ENCODE peak calls at places on chromosomes 4 and X, in six cellular contexts. One of them, this sample, is unnamed.

GRCh38 chr4:16243285-16243684 is 17.0 kb upstream of the TAPT1 start:
- DNase-seq in HAP-1: no peak
- DNase-seq in adrenal gland: no peak
- DNase-seq in CD8-positive, alpha-beta memory T cell: no peak
- DNase-seq in adipocyte: no peak
- DNase-seq in uterus: no peak
- DNase-seq in this sample: no peak

GRCh38 chrX:130575831-130576404 is 174.1 kb downstream of the RBMX2 start:
- DNase-seq in adrenal gland: peak; percentile 23
- DNase-seq in uterus: peak; percentile 20
- DNase-seq in CD8-positive, alpha-beta memory T cell: no peak
- DNase-seq in HAP-1: peak; percentile 53
- DNase-seq in adipocyte: peak; percentile 64
- DNase-seq in this sample: no peak

GRCh38 chrX:108584617-108585211 is 145.1 kb downstream of the COL4A5 start:
- DNase-seq in HAP-1: peak; percentile 17
- DNase-seq in uterus: no peak
- DNase-seq in adipocyte: peak; percentile 13
- DNase-seq in adrenal gland: no peak
- DNase-seq in CD8-positive, alpha-beta memory T cell: no peak
- DNase-seq in this sample: no peak

GRCh38 chrX:47360423-47361179 is 9.8 kb upstream of the ZNF157 start:
- DNase-seq in adipocyte: no peak
- DNase-seq in CD8-positive, alpha-beta memory T cell: no peak
- DNase-seq in HAP-1: no peak
- DNase-seq in adrenal gland: no peak
- DNase-seq in uterus: no peak
- DNase-seq in this sample: no peak

GRCh38 chr4:187603093-187603395 is 392.5 kb upstream of the ZFP42 start:
- DNase-seq in adipocyte: peak; percentile 76
- DNase-seq in uterus: no peak
- DNase-seq in HAP-1: no peak
- DNase-seq in CD8-positive, alpha-beta memory T cell: no peak
- DNase-seq in adrenal gland: no peak
- DNase-seq in this sample: no peak

GRCh38 chr4:16237715-16238114 is 11.4 kb upstream of the TAPT1 start:
- DNase-seq in adrenal gland: peak; percentile 20
- DNase-seq in CD8-positive, alpha-beta memory T cell: no peak
- DNase-seq in HAP-1: peak; percentile 30
- DNase-seq in uterus: no peak
- DNase-seq in adipocyte: no peak
- DNase-seq in this sample: no peak

GRCh38 chr4:42280327-42281095 is 116.8 kb upstream of the SHISA3 start:
- DNase-seq in CD8-positive, alpha-beta memory T cell: no peak
- DNase-seq in uterus: no peak
- DNase-seq in adrenal gland: no peak
- DNase-seq in HAP-1: no peak
- DNase-seq in adipocyte: peak; percentile 19
- DNase-seq in this sample: no peak

GRCh38 chr4:84697615-84698201 is 114.8 kb downstream of the CDS1 start:
- DNase-seq in adrenal gland: no peak
- DNase-seq in CD8-positive, alpha-beta memory T cell: no peak
- DNase-seq in uterus: no peak
- DNase-seq in adipocyte: peak; percentile 34
- DNase-seq in HAP-1: no peak
- DNase-seq in this sample: no peak

GRCh38 chrX:82711432-82711831 is 796.7 kb upstream of the POU3F4 start:
- DNase-seq in adipocyte: no peak
- DNase-seq in adrenal gland: no peak
- DNase-seq in CD8-positive, alpha-beta memory T cell: no peak
- DNase-seq in HAP-1: peak; percentile 93
- DNase-seq in uterus: no peak
- DNase-seq in this sample: no peak

GRCh38 chrX:18984381-18985185 is 669 bp upstream of the PHKA2 start:
- DNase-seq in adrenal gland: peak; percentile 80
- DNase-seq in uterus: peak; percentile 73
- DNase-seq in HAP-1: peak; percentile 83
- DNase-seq in adipocyte: peak; percentile 81
- DNase-seq in CD8-positive, alpha-beta memory T cell: peak; percentile 85
- DNase-seq in this sample: peak; percentile 82

GRCh38 chr4:67779631-67780030 is 25.4 kb upstream of the GNRHR start:
- DNase-seq in adipocyte: no peak
- DNase-seq in CD8-positive, alpha-beta memory T cell: no peak
- DNase-seq in HAP-1: no peak
- DNase-seq in adrenal gland: no peak
- DNase-seq in uterus: no peak
- DNase-seq in this sample: no peak

GRCh38 chr4:109803924-109804571 is 2.2 kb upstream of the CFI start:
- DNase-seq in CD8-positive, alpha-beta memory T cell: peak; percentile 15
- DNase-seq in adrenal gland: peak; percentile 27
- DNase-seq in adipocyte: peak; percentile 53
- DNase-seq in HAP-1: peak; percentile 24
- DNase-seq in uterus: no peak
- DNase-seq in this sample: no peak

GRCh38 chr4:74632634-74633033 is 161.7 kb downstream of the BTC start:
- DNase-seq in adrenal gland: peak; percentile 34
- DNase-seq in uterus: peak; percentile 15
- DNase-seq in HAP-1: no peak
- DNase-seq in CD8-positive, alpha-beta memory T cell: no peak
- DNase-seq in adipocyte: peak; percentile 77
- DNase-seq in this sample: no peak

GRCh38 chr4:73518340-73518739 is 36.8 kb downstream of the AFM start:
- DNase-seq in HAP-1: no peak
- DNase-seq in uterus: no peak
- DNase-seq in CD8-positive, alpha-beta memory T cell: no peak
- DNase-seq in adrenal gland: no peak
- DNase-seq in adipocyte: no peak
- DNase-seq in this sample: no peak

GRCh38 chr4:94995684-94996394 is 238.1 kb downstream of the BMPR1B start:
- DNase-seq in HAP-1: no peak
- DNase-seq in uterus: no peak
- DNase-seq in adrenal gland: peak; percentile 40
- DNase-seq in CD8-positive, alpha-beta memory T cell: no peak
- DNase-seq in adipocyte: peak; percentile 48
- DNase-seq in this sample: peak; percentile 29

GRCh38 chr4:13240066-13240465 is 244.1 kb downstream of the RAB28 start:
- DNase-seq in uterus: no peak
- DNase-seq in adipocyte: no peak
- DNase-seq in HAP-1: no peak
- DNase-seq in adrenal gland: no peak
- DNase-seq in CD8-positive, alpha-beta memory T cell: no peak
- DNase-seq in this sample: no peak

GRCh38 chr4:163697121-163697520 is 202.6 kb downstream of the TMA16 start:
- DNase-seq in HAP-1: no peak
- DNase-seq in uterus: no peak
- DNase-seq in CD8-positive, alpha-beta memory T cell: no peak
- DNase-seq in adipocyte: no peak
- DNase-seq in adrenal gland: no peak
- DNase-seq in this sample: no peak

GRCh38 chr4:144583658-144584057 is 62.3 kb upstream of the HHIP start:
- DNase-seq in CD8-positive, alpha-beta memory T cell: no peak
- DNase-seq in uterus: no peak
- DNase-seq in adipocyte: peak; percentile 68
- DNase-seq in adrenal gland: no peak
- DNase-seq in HAP-1: no peak
- DNase-seq in this sample: no peak

GRCh38 chr4:63563288-63564014 is 845.8 kb downstream of the TECRL start:
- DNase-seq in adrenal gland: no peak
- DNase-seq in CD8-positive, alpha-beta memory T cell: no peak
- DNase-seq in adipocyte: no peak
- DNase-seq in HAP-1: no peak
- DNase-seq in uterus: no peak
- DNase-seq in this sample: no peak

GRCh38 chr4:38294238-38294637 is 334.0 kb downstream of the PTTG2 start:
- DNase-seq in adrenal gland: no peak
- DNase-seq in CD8-positive, alpha-beta memory T cell: no peak
- DNase-seq in uterus: no peak
- DNase-seq in adipocyte: no peak
- DNase-seq in HAP-1: no peak
- DNase-seq in this sample: no peak

GRCh38 chrX:47215291-47215900 is 3.1 kb upstream of the CDK16 start:
- DNase-seq in adrenal gland: no peak
- DNase-seq in CD8-positive, alpha-beta memory T cell: no peak
- DNase-seq in HAP-1: no peak
- DNase-seq in adipocyte: no peak
- DNase-seq in uterus: no peak
- DNase-seq in this sample: no peak

GRCh38 chr4:113106076-113106475 is 56.6 kb downstream of the ANK2 start:
- DNase-seq in CD8-positive, alpha-beta memory T cell: no peak
- DNase-seq in adrenal gland: no peak
- DNase-seq in adipocyte: peak; percentile 85
- DNase-seq in HAP-1: peak; percentile 59
- DNase-seq in uterus: no peak
- DNase-seq in this sample: no peak

GRCh38 chrX:48896611-48897011 is 957 bp downstream of the TIMM17B start:
- DNase-seq in HAP-1: peak; percentile 46
- DNase-seq in adipocyte: no peak
- DNase-seq in uterus: no peak
- DNase-seq in CD8-positive, alpha-beta memory T cell: no peak
- DNase-seq in adrenal gland: no peak
- DNase-seq in this sample: no peak

GRCh38 chr4:126850286-126850685 is 782.5 kb upstream of the INTU start:
- DNase-seq in adrenal gland: no peak
- DNase-seq in CD8-positive, alpha-beta memory T cell: no peak
- DNase-seq in adipocyte: peak; percentile 74
- DNase-seq in HAP-1: no peak
- DNase-seq in uterus: no peak
- DNase-seq in this sample: no peak

GRCh38 chr4:184811484-184812180 is 14.1 kb downstream of the ACSL1 start:
- DNase-seq in uterus: peak; percentile 43
- DNase-seq in adrenal gland: peak; percentile 49
- DNase-seq in HAP-1: no peak
- DNase-seq in CD8-positive, alpha-beta memory T cell: no peak
- DNase-seq in adipocyte: no peak
- DNase-seq in this sample: no peak
- H3K4me1 ChIP-seq in uterus: no peaks in the 10 kb centered on the region
- H3K4me1 ChIP-seq in adrenal gland: peaks cover 29% of the 10 kb centered on the region
- H3K4me1 ChIP-seq in HAP-1: peaks cover 24% of the 10 kb centered on the region
- H3K4me1 ChIP-seq in CD8-positive, alpha-beta memory T cell: no peaks in the 10 kb centered on the region
- H3K4me1 ChIP-seq in adipocyte: peaks cover 78% of the 10 kb centered on the region
- H3K4me1 ChIP-seq in this sample: peaks cover 7% of the 10 kb centered on the region

GRCh38 chr4:54061873-54062272 is 2.5 kb downstream of the CHIC2 start:
- DNase-seq in CD8-positive, alpha-beta memory T cell: no peak
- DNase-seq in uterus: no peak
- DNase-seq in adrenal gland: no peak
- DNase-seq in HAP-1: no peak
- DNase-seq in adipocyte: no peak
- DNase-seq in this sample: no peak
- H3K4me1 ChIP-seq in CD8-positive, alpha-beta memory T cell: peaks cover 60% of the 10 kb centered on the region
- H3K4me1 ChIP-seq in uterus: peaks cover 3% of the 10 kb centered on the region
- H3K4me1 ChIP-seq in adrenal gland: peaks cover 31% of the 10 kb centered on the region
- H3K4me1 ChIP-seq in HAP-1: peaks cover 23% of the 10 kb centered on the region
- H3K4me1 ChIP-seq in adipocyte: peaks cover 65% of the 10 kb centered on the region
- H3K4me1 ChIP-seq in this sample: peaks cover 4% of the 10 kb centered on the region

GRCh38 chrX:67585401-67585800 is 41.6 kb downstream of the AR start:
- DNase-seq in adrenal gland: no peak
- DNase-seq in CD8-positive, alpha-beta memory T cell: no peak
- DNase-seq in HAP-1: no peak
- DNase-seq in adipocyte: no peak
- DNase-seq in uterus: no peak
- DNase-seq in this sample: no peak
- H3K4me1 ChIP-seq in adrenal gland: no peaks in the 10 kb centered on the region
- H3K4me1 ChIP-seq in CD8-positive, alpha-beta memory T cell: no peaks in the 10 kb centered on the region
- H3K4me1 ChIP-seq in HAP-1: peaks cover 24% of the 10 kb centered on the region
- H3K4me1 ChIP-seq in adipocyte: peaks cover 32% of the 10 kb centered on the region
- H3K4me1 ChIP-seq in uterus: no peaks in the 10 kb centered on the region
- H3K4me1 ChIP-seq in this sample: no peaks in the 10 kb centered on the region

GRCh38 chrX:119755981-119756533 is 2.3 kb upstream of the SOWAHD start:
- DNase-seq in uterus: no peak
- DNase-seq in HAP-1: no peak
- DNase-seq in CD8-positive, alpha-beta memory T cell: peak; percentile 72
- DNase-seq in adipocyte: no peak
- DNase-seq in adrenal gland: no peak
- DNase-seq in this sample: no peak
- H3K4me1 ChIP-seq in uterus: no peaks in the 10 kb centered on the region
- H3K4me1 ChIP-seq in HAP-1: no peaks in the 10 kb centered on the region
- H3K4me1 ChIP-seq in CD8-positive, alpha-beta memory T cell: peaks cover 43% of the 10 kb centered on the region
- H3K4me1 ChIP-seq in adipocyte: no peaks in the 10 kb centered on the region
- H3K4me1 ChIP-seq in adrenal gland: no peaks in the 10 kb centered on the region
- H3K4me1 ChIP-seq in this sample: no peaks in the 10 kb centered on the region

GRCh38 chrX:7690842-7691241 is 152.1 kb upstream of the VCX start:
- DNase-seq in adrenal gland: no peak
- DNase-seq in uterus: no peak
- DNase-seq in HAP-1: no peak
- DNase-seq in CD8-positive, alpha-beta memory T cell: no peak
- DNase-seq in adipocyte: no peak
- DNase-seq in this sample: no peak
- H3K4me1 ChIP-seq in adrenal gland: no peaks in the 10 kb centered on the region
- H3K4me1 ChIP-seq in uterus: no peaks in the 10 kb centered on the region
- H3K4me1 ChIP-seq in HAP-1: no peaks in the 10 kb centered on the region
- H3K4me1 ChIP-seq in CD8-positive, alpha-beta memory T cell: no peaks in the 10 kb centered on the region
- H3K4me1 ChIP-seq in adipocyte: no peaks in the 10 kb centered on the region
- H3K4me1 ChIP-seq in this sample: no peaks in the 10 kb centered on the region

GRCh38 chr4:40065010-40065409 is 8.4 kb downstream of the N4BP2 start:
- DNase-seq in uterus: no peak
- DNase-seq in adrenal gland: no peak
- DNase-seq in adipocyte: no peak
- DNase-seq in CD8-positive, alpha-beta memory T cell: no peak
- DNase-seq in HAP-1: no peak
- DNase-seq in this sample: no peak
- H3K4me1 ChIP-seq in uterus: no peaks in the 10 kb centered on the region
- H3K4me1 ChIP-seq in adrenal gland: no peaks in the 10 kb centered on the region
- H3K4me1 ChIP-seq in adipocyte: no peaks in the 10 kb centered on the region
- H3K4me1 ChIP-seq in CD8-positive, alpha-beta memory T cell: peaks cover 10% of the 10 kb centered on the region
- H3K4me1 ChIP-seq in HAP-1: no peaks in the 10 kb centered on the region
- H3K4me1 ChIP-seq in this sample: peaks cover 3% of the 10 kb centered on the region

DNA sequence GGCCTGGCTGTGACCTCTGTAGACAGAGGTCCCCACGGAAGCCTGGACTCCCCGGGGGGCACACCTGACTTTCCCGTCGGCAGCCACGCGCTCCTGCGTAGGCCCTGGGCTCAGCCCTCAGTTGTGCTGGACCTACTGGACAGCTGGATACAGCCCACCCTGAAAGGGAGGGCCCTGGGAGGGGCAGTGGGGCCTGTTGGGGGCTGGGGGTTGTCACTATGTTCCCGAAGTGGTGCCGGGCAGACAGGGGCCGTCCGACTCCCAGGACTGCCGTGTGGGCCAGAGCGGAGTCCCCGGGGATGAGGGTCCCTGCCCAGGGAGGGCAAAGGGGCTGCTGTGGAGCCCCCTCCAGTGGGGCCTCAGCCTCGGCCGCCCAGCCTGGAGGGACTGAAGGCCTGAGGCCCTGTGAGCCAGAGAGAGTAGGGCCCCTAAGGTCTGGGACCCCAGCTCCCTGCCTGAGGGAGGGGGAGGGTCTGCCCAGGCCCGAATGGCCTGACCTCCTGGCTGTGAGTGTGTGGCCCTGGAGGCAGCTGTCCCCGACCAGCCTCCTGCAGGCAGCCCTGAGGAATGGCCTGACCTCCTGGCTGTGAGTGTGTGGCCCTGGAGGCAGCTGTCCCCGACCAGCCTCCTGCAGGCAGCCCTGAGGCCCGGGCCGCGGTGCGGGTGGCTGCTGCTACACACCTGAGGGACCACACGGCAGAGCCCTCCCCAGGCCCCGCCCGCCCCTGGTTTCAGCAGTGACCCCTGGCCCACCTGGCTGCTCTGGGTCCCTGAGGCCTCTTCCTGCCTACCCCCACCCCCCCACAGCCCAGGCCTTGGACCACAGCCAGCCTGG is 25.8 kb downstream of the FGFRL1 start:
- DNase-seq in adipocyte: no peak
- DNase-seq in uterus: no peak
- DNase-seq in HAP-1: no peak
- DNase-seq in adrenal gland: no peak
- DNase-seq in CD8-positive, alpha-beta memory T cell: no peak
- DNase-seq in this sample: no peak
- H3K4me1 ChIP-seq in adipocyte: peaks cover 61% of the 10 kb centered on the region
- H3K4me1 ChIP-seq in uterus: no peaks in the 10 kb centered on the region
- H3K4me1 ChIP-seq in HAP-1: peaks cover 11% of the 10 kb centered on the region
- H3K4me1 ChIP-seq in adrenal gland: no peaks in the 10 kb centered on the region
- H3K4me1 ChIP-seq in CD8-positive, alpha-beta memory T cell: no peaks in the 10 kb centered on the region
- H3K4me1 ChIP-seq in this sample: peaks cover 33% of the 10 kb centered on the region

GRCh38 chr4:55395529-55396304 is at the start of gene TMEM165:
- DNase-seq in adrenal gland: peak; percentile 92
- DNase-seq in adipocyte: peak; percentile 94
- DNase-seq in HAP-1: peak; percentile 87
- DNase-seq in CD8-positive, alpha-beta memory T cell: peak; percentile 88
- DNase-seq in uterus: peak; percentile 88
- DNase-seq in this sample: peak; percentile 89
- H3K4me1 ChIP-seq in adrenal gland: peaks cover 25% of the 10 kb centered on the region
- H3K4me1 ChIP-seq in adipocyte: peaks cover 23% of the 10 kb centered on the region
- H3K4me1 ChIP-seq in HAP-1: peaks cover 18% of the 10 kb centered on the region
- H3K4me1 ChIP-seq in CD8-positive, alpha-beta memory T cell: peaks cover 37% of the 10 kb centered on the region
- H3K4me1 ChIP-seq in uterus: no peaks in the 10 kb centered on the region
- H3K4me1 ChIP-seq in this sample: peaks cover 5% of the 10 kb centered on the region